ENCODE peak calls at places on chromosome 14, in four cellular contexts. One of them, this sample, is unnamed.

GRCh38 chr14:100644784-100645183 is 57.6 kb upstream of the BEGAIN start:
- DNase-seq in GM13976: no peak
- DNase-seq in stimulated activated naive B cell treated with anti-CD40 and anti-IgM and Interleukin-4, amounts not matched to agents 10 μg/mL and 1 μg/mL and 100 μg/mL, for 72 hours: no peak
- DNase-seq in fibroblast of the aortic adventitia: no peak
- DNase-seq in this sample: no peak

GRCh38 chr14:104445086-104445485 is 134.5 kb upstream of the C14orf180 start:
- DNase-seq in fibroblast of the aortic adventitia: no peak
- DNase-seq in stimulated activated naive B cell treated with anti-CD40 and anti-IgM and Interleukin-4, amounts not matched to agents 10 μg/mL and 1 μg/mL and 100 μg/mL, for 72 hours: no peak
- DNase-seq in GM13976: no peak
- DNase-seq in this sample: no peak

GRCh38 chr14:71486274-71486673 is 446.0 kb upstream of the RGS6 start:
- DNase-seq in GM13976: no peak
- DNase-seq in stimulated activated naive B cell treated with anti-CD40 and anti-IgM and Interleukin-4, amounts not matched to agents 10 μg/mL and 1 μg/mL and 100 μg/mL, for 72 hours: no peak
- DNase-seq in fibroblast of the aortic adventitia: peak; percentile 46
- DNase-seq in this sample: no peak

GRCh38 chr14:22689186-22689585 is 45.0 kb upstream of the OR6J1 start:
- DNase-seq in stimulated activated naive B cell treated with anti-CD40 and anti-IgM and Interleukin-4, amounts not matched to agents 10 μg/mL and 1 μg/mL and 100 μg/mL, for 72 hours: no peak
- DNase-seq in fibroblast of the aortic adventitia: peak; percentile 98
- DNase-seq in GM13976: no peak
- DNase-seq in this sample: no peak

GRCh38 chr14:102164241-102164641 is 24.5 kb downstream of the WDR20 start:
- DNase-seq in stimulated activated naive B cell treated with anti-CD40 and anti-IgM and Interleukin-4, amounts not matched to agents 10 μg/mL and 1 μg/mL and 100 μg/mL, for 72 hours: no peak
- DNase-seq in GM13976: no peak
- DNase-seq in fibroblast of the aortic adventitia: peak; percentile 46
- DNase-seq in this sample: no peak

GRCh38 chr14:42110167-42110566 is 503.5 kb downstream of the LRFN5 start:
- DNase-seq in fibroblast of the aortic adventitia: peak; percentile 71
- DNase-seq in stimulated activated naive B cell treated with anti-CD40 and anti-IgM and Interleukin-4, amounts not matched to agents 10 μg/mL and 1 μg/mL and 100 μg/mL, for 72 hours: no peak
- DNase-seq in GM13976: peak; percentile 24
- DNase-seq in this sample: no peak

GRCh38 chr14:28635387-28635786 is 131.2 kb upstream of the FOXG1 start:
- DNase-seq in stimulated activated naive B cell treated with anti-CD40 and anti-IgM and Interleukin-4, amounts not matched to agents 10 μg/mL and 1 μg/mL and 100 μg/mL, for 72 hours: no peak
- DNase-seq in fibroblast of the aortic adventitia: peak; percentile 71
- DNase-seq in GM13976: no peak
- DNase-seq in this sample: no peak

GRCh38 chr14:59133202-59133601 is 55.3 kb upstream of the DAAM1 start:
- DNase-seq in GM13976: no peak
- DNase-seq in fibroblast of the aortic adventitia: peak; percentile 27
- DNase-seq in stimulated activated naive B cell treated with anti-CD40 and anti-IgM and Interleukin-4, amounts not matched to agents 10 μg/mL and 1 μg/mL and 100 μg/mL, for 72 hours: no peak
- DNase-seq in this sample: no peak

GRCh38 chr14:73696466-73697390 is 17.5 kb downstream of the PNMA1 start:
- DNase-seq in fibroblast of the aortic adventitia: peak; percentile 57
- DNase-seq in stimulated activated naive B cell treated with anti-CD40 and anti-IgM and Interleukin-4, amounts not matched to agents 10 μg/mL and 1 μg/mL and 100 μg/mL, for 72 hours: no peak
- DNase-seq in GM13976: peak; percentile 75
- DNase-seq in this sample: peak; percentile 88

GRCh38 chr14:55739967-55740707 is 160.1 kb downstream of the KTN1 start:
- DNase-seq in GM13976: no peak
- DNase-seq in stimulated activated naive B cell treated with anti-CD40 and anti-IgM and Interleukin-4, amounts not matched to agents 10 μg/mL and 1 μg/mL and 100 μg/mL, for 72 hours: no peak
- DNase-seq in fibroblast of the aortic adventitia: peak; percentile 6
- DNase-seq in this sample: no peak

GRCh38 chr14:90664911-90665695 is 151.1 kb downstream of the TTC7B start:
- DNase-seq in GM13976: no peak
- DNase-seq in stimulated activated naive B cell treated with anti-CD40 and anti-IgM and Interleukin-4, amounts not matched to agents 10 μg/mL and 1 μg/mL and 100 μg/mL, for 72 hours: no peak
- DNase-seq in fibroblast of the aortic adventitia: no peak
- DNase-seq in this sample: no peak

GRCh38 chr14:91380610-91381371 is 36.8 kb downstream of the CCDC88C start:
- DNase-seq in fibroblast of the aortic adventitia: peak; percentile 11
- DNase-seq in GM13976: no peak
- DNase-seq in stimulated activated naive B cell treated with anti-CD40 and anti-IgM and Interleukin-4, amounts not matched to agents 10 μg/mL and 1 μg/mL and 100 μg/mL, for 72 hours: no peak
- DNase-seq in this sample: no peak

GRCh38 chr14:103512701-103513611 is 9.7 kb downstream of the CKB start:
- DNase-seq in GM13976: peak; percentile 23
- DNase-seq in stimulated activated naive B cell treated with anti-CD40 and anti-IgM and Interleukin-4, amounts not matched to agents 10 μg/mL and 1 μg/mL and 100 μg/mL, for 72 hours: no peak
- DNase-seq in fibroblast of the aortic adventitia: peak; percentile 76
- DNase-seq in this sample: no peak

GRCh38 chr14:99644723-99645544 is at the start of gene HHIPL1:
- DNase-seq in GM13976: no peak
- DNase-seq in fibroblast of the aortic adventitia: peak; percentile 30
- DNase-seq in stimulated activated naive B cell treated with anti-CD40 and anti-IgM and Interleukin-4, amounts not matched to agents 10 μg/mL and 1 μg/mL and 100 μg/mL, for 72 hours: no peak
- DNase-seq in this sample: no peak

GRCh38 chr14:74762917-74763802 is at the start of gene YLPM1:
- DNase-seq in stimulated activated naive B cell treated with anti-CD40 and anti-IgM and Interleukin-4, amounts not matched to agents 10 μg/mL and 1 μg/mL and 100 μg/mL, for 72 hours: peak; percentile 93
- DNase-seq in GM13976: peak; percentile 95
- DNase-seq in fibroblast of the aortic adventitia: peak; percentile 99
- DNase-seq in this sample: peak; percentile 97

GRCh38 chr14:86057018-86057667 is 527.2 kb downstream of the FLRT2 start:
- DNase-seq in fibroblast of the aortic adventitia: peak; percentile 35
- DNase-seq in stimulated activated naive B cell treated with anti-CD40 and anti-IgM and Interleukin-4, amounts not matched to agents 10 μg/mL and 1 μg/mL and 100 μg/mL, for 72 hours: no peak
- DNase-seq in GM13976: no peak
- DNase-seq in this sample: no peak

GRCh38 chr14:59346796-59347510 is 118.2 kb downstream of the GPR135 start:
- DNase-seq in fibroblast of the aortic adventitia: peak; percentile 62
- DNase-seq in GM13976: no peak
- DNase-seq in stimulated activated naive B cell treated with anti-CD40 and anti-IgM and Interleukin-4, amounts not matched to agents 10 μg/mL and 1 μg/mL and 100 μg/mL, for 72 hours: no peak
- DNase-seq in this sample: no peak

GRCh38 chr14:25537846-25538455 is 488.0 kb upstream of the STXBP6 start:
- DNase-seq in fibroblast of the aortic adventitia: no peak
- DNase-seq in stimulated activated naive B cell treated with anti-CD40 and anti-IgM and Interleukin-4, amounts not matched to agents 10 μg/mL and 1 μg/mL and 100 μg/mL, for 72 hours: no peak
- DNase-seq in GM13976: no peak
- DNase-seq in this sample: no peak

GRCh38 chr14:33201116-33201515 is 262.4 kb downstream of the NPAS3 start:
- DNase-seq in stimulated activated naive B cell treated with anti-CD40 and anti-IgM and Interleukin-4, amounts not matched to agents 10 μg/mL and 1 μg/mL and 100 μg/mL, for 72 hours: no peak
- DNase-seq in GM13976: no peak
- DNase-seq in fibroblast of the aortic adventitia: no peak
- DNase-seq in this sample: no peak

GRCh38 chr14:31263485-31264133 is 56.0 kb upstream of the HECTD1 start:
- DNase-seq in GM13976: no peak
- DNase-seq in stimulated activated naive B cell treated with anti-CD40 and anti-IgM and Interleukin-4, amounts not matched to agents 10 μg/mL and 1 μg/mL and 100 μg/mL, for 72 hours: no peak
- DNase-seq in fibroblast of the aortic adventitia: peak; percentile 100
- DNase-seq in this sample: no peak

GRCh38 chr14:98592611-98593170 is 679.3 kb downstream of the BCL11B start:
- DNase-seq in stimulated activated naive B cell treated with anti-CD40 and anti-IgM and Interleukin-4, amounts not matched to agents 10 μg/mL and 1 μg/mL and 100 μg/mL, for 72 hours: no peak
- DNase-seq in GM13976: no peak
- DNase-seq in fibroblast of the aortic adventitia: no peak
- DNase-seq in this sample: no peak

GRCh38 chr14:92539875-92540274 is 26.3 kb downstream of the RIN3 start:
- DNase-seq in fibroblast of the aortic adventitia: no peak
- DNase-seq in stimulated activated naive B cell treated with anti-CD40 and anti-IgM and Interleukin-4, amounts not matched to agents 10 μg/mL and 1 μg/mL and 100 μg/mL, for 72 hours: no peak
- DNase-seq in GM13976: no peak
- DNase-seq in this sample: no peak

GRCh38 chr14:102591944-102592772 is at the start of gene RCOR1:
- DNase-seq in GM13976: peak; percentile 99
- DNase-seq in fibroblast of the aortic adventitia: peak; percentile 97
- DNase-seq in stimulated activated naive B cell treated with anti-CD40 and anti-IgM and Interleukin-4, amounts not matched to agents 10 μg/mL and 1 μg/mL and 100 μg/mL, for 72 hours: peak; percentile 97
- DNase-seq in this sample: peak; percentile 80

GRCh38 chr14:75011356-75012097 is 8.8 kb downstream of the EIF2B2 start:
- DNase-seq in fibroblast of the aortic adventitia: peak; percentile 72
- DNase-seq in stimulated activated naive B cell treated with anti-CD40 and anti-IgM and Interleukin-4, amounts not matched to agents 10 μg/mL and 1 μg/mL and 100 μg/mL, for 72 hours: no peak
- DNase-seq in GM13976: no peak
- DNase-seq in this sample: no peak

GRCh38 chr14:34693228-34693939 is 21.0 kb downstream of the CFL2 start:
- DNase-seq in fibroblast of the aortic adventitia: peak; percentile 25
- DNase-seq in GM13976: no peak
- DNase-seq in stimulated activated naive B cell treated with anti-CD40 and anti-IgM and Interleukin-4, amounts not matched to agents 10 μg/mL and 1 μg/mL and 100 μg/mL, for 72 hours: no peak
- DNase-seq in this sample: no peak